ENCODE peak calls at places on chromosome 1, in four cellular contexts. One of them, this sample, is unnamed.
A peak's percentile ranks its signal among the peaks of the same experiment; 100 is the strongest.

GRCh38 chr1:236753554-236753953 is 41.5 kb upstream of the MTR start:
- DNase-seq in ascending aorta: no peak
- DNase-seq in K562: peak; percentile 52
- DNase-seq in NT2/D1: peak; percentile 76
- DNase-seq in this sample: no peak

GRCh38 chr1:1623181-1623630 is 7.9 kb downstream of the MIB2 start:
- DNase-seq in ascending aorta: no peak
- DNase-seq in K562: no peak
- DNase-seq in NT2/D1: no peak
- DNase-seq in this sample: peak; percentile 54

GRCh38 chr1:88890790-88891317 is 513 bp downstream of the GTF2B start:
- DNase-seq in ascending aorta: no peak
- DNase-seq in K562: peak; percentile 9
- DNase-seq in NT2/D1: no peak
- DNase-seq in this sample: no peak

GRCh38 chr1:65605621-65606020 is 185.2 kb downstream of the LEPR start:
- DNase-seq in ascending aorta: no peak
- DNase-seq in NT2/D1: no peak
- DNase-seq in K562: no peak
- DNase-seq in this sample: no peak

GRCh38 chr1:82927753-82928152 is 1071.2 kb downstream of the TTLL7 start:
- DNase-seq in ascending aorta: no peak
- DNase-seq in NT2/D1: peak; percentile 6
- DNase-seq in K562: no peak
- DNase-seq in this sample: no peak

GRCh38 chr1:204566583-204566955 is 50.4 kb downstream of the MDM4 start:
- DNase-seq in ascending aorta: no peak
- DNase-seq in NT2/D1: no peak
- DNase-seq in K562: no peak
- DNase-seq in this sample: no peak

GRCh38 chr1:221344693-221345092 is 397.2 kb downstream of the DUSP10 start:
- DNase-seq in K562: no peak
- DNase-seq in NT2/D1: no peak
- DNase-seq in ascending aorta: no peak
- DNase-seq in this sample: no peak

GRCh38 chr1:94926365-94926914 is 470 bp downstream of the CNN3 start:
- DNase-seq in ascending aorta: no peak
- DNase-seq in NT2/D1: no peak
- DNase-seq in K562: no peak
- DNase-seq in this sample: peak; percentile 69

GRCh38 chr1:245937316-245938045 is 569.6 kb downstream of the SMYD3 start:
- DNase-seq in ascending aorta: no peak
- DNase-seq in NT2/D1: no peak
- DNase-seq in K562: no peak
- DNase-seq in this sample: no peak

GRCh38 chr1:229231754-229232119 is 39.2 kb upstream of the RAB4A start:
- DNase-seq in ascending aorta: no peak
- DNase-seq in NT2/D1: no peak
- DNase-seq in K562: no peak
- DNase-seq in this sample: no peak

GRCh38 chr1:231214918-231215675 is 25.9 kb upstream of the GNPAT start:
- DNase-seq in NT2/D1: no peak
- DNase-seq in K562: no peak
- DNase-seq in ascending aorta: no peak
- DNase-seq in this sample: no peak

GRCh38 chr1:10338047-10338446 is 60.8 kb upstream of the PGD start:
- DNase-seq in NT2/D1: no peak
- DNase-seq in ascending aorta: no peak
- DNase-seq in K562: peak; percentile 63
- DNase-seq in this sample: peak; percentile 64

GRCh38 chr1:110746644-110747259 is 72.0 kb upstream of the KCNA3 start:
- DNase-seq in ascending aorta: no peak
- DNase-seq in NT2/D1: peak; percentile 58
- DNase-seq in K562: peak; percentile 49
- DNase-seq in this sample: no peak

GRCh38 chr1:19395678-19396192 is 83.6 kb downstream of the SLC66A1 start:
- DNase-seq in ascending aorta: no peak
- DNase-seq in NT2/D1: no peak
- DNase-seq in K562: no peak
- DNase-seq in this sample: no peak

GRCh38 chr1:36773827-36774541 is 260.3 kb downstream of the GRIK3 start:
- DNase-seq in ascending aorta: no peak
- DNase-seq in NT2/D1: no peak
- DNase-seq in K562: no peak
- DNase-seq in this sample: no peak

GRCh38 chr1:1614204-1614953 is 921 bp upstream of the MIB2 start:
- DNase-seq in K562: peak; percentile 82
- DNase-seq in ascending aorta: no peak
- DNase-seq in NT2/D1: no peak
- DNase-seq in this sample: peak; percentile 54

GRCh38 chr1:178310685-178311105 is 186.1 kb downstream of the CLEC20A start:
- DNase-seq in ascending aorta: no peak
- DNase-seq in NT2/D1: no peak
- DNase-seq in K562: peak; percentile 52
- DNase-seq in this sample: no peak

GRCh38 chr1:185315364-185316108 is 1.5 kb downstream of the IVNS1ABP start:
- DNase-seq in NT2/D1: no peak
- DNase-seq in K562: no peak
- DNase-seq in ascending aorta: no peak
- DNase-seq in this sample: no peak

GRCh38 chr1:22711591-22712501 is 1.2 kb downstream of the EPHB2 start:
- DNase-seq in K562: no peak
- DNase-seq in NT2/D1: no peak
- DNase-seq in ascending aorta: no peak
- DNase-seq in this sample: no peak

GRCh38 chr1:76144233-76144632 is 69.7 kb downstream of the ST6GALNAC3 start:
- DNase-seq in ascending aorta: no peak
- DNase-seq in K562: no peak
- DNase-seq in NT2/D1: no peak
- DNase-seq in this sample: no peak

GRCh38 chr1:178352790-178353416 is 143.9 kb downstream of the CLEC20A start:
- DNase-seq in NT2/D1: no peak
- DNase-seq in ascending aorta: no peak
- DNase-seq in K562: no peak
- DNase-seq in this sample: no peak

GRCh38 chr1:82762829-82763532 is 962.2 kb downstream of the ADGRL2 start:
- DNase-seq in ascending aorta: no peak
- DNase-seq in K562: no peak
- DNase-seq in NT2/D1: no peak
- DNase-seq in this sample: no peak

GRCh38 chr1:231485029-231485784 is 43.3 kb upstream of the TSNAX start:
- DNase-seq in K562: no peak
- DNase-seq in ascending aorta: no peak
- DNase-seq in NT2/D1: no peak
- DNase-seq in this sample: no peak

GRCh38 chr1:29457496-29458368 is 221.4 kb downstream of the PTPRU start:
- DNase-seq in K562: no peak
- DNase-seq in NT2/D1: no peak
- DNase-seq in ascending aorta: no peak
- DNase-seq in this sample: no peak

GRCh38 chr1:41539416-41539800 is 54.9 kb upstream of the EDN2 start:
- DNase-seq in K562: no peak
- DNase-seq in ascending aorta: no peak
- DNase-seq in NT2/D1: no peak
- DNase-seq in this sample: no peak

GRCh38 chr1:235758931-235759330 is 107.8 kb downstream of the LYST start:
- DNase-seq in NT2/D1: no peak
- DNase-seq in K562: no peak
- DNase-seq in ascending aorta: no peak
- DNase-seq in this sample: no peak

GRCh38 chr1:65429806-65430205 is 9.3 kb downstream of the LEPR start:
- DNase-seq in NT2/D1: no peak
- DNase-seq in ascending aorta: no peak
- DNase-seq in K562: no peak
- DNase-seq in this sample: no peak

GRCh38 chr1:215002471-215002870 is 80.1 kb upstream of the KCNK2 start:
- DNase-seq in K562: no peak
- DNase-seq in ascending aorta: no peak
- DNase-seq in NT2/D1: no peak
- DNase-seq in this sample: no peak

GRCh38 chr1:72623299-72623708 is 341.0 kb upstream of the NEGR1 start:
- DNase-seq in ascending aorta: no peak
- DNase-seq in NT2/D1: peak; percentile 38
- DNase-seq in K562: no peak
- DNase-seq in this sample: no peak

GRCh38 chr1:110224240-110224995 is 14.3 kb downstream of the KCNC4 start:
- DNase-seq in ascending aorta: no peak
- DNase-seq in NT2/D1: no peak
- DNase-seq in K562: no peak
- DNase-seq in this sample: no peak

GRCh38 chr1:28246427-28246832 is 10.5 kb downstream of the ATP5IF1 start:
- DNase-seq in NT2/D1: no peak
- DNase-seq in K562: no peak
- DNase-seq in ascending aorta: no peak
- DNase-seq in this sample: no peak

GRCh38 chr1:75614455-75615379 is 3.8 kb upstream of the SLC44A5 start:
- DNase-seq in K562: peak; percentile 62
- DNase-seq in ascending aorta: no peak
- DNase-seq in NT2/D1: peak; percentile 75
- DNase-seq in this sample: peak; percentile 39

GRCh38 chr1:113605099-113605498 is 154.2 kb downstream of the PHTF1 start:
- DNase-seq in K562: no peak
- DNase-seq in ascending aorta: no peak
- DNase-seq in NT2/D1: no peak
- DNase-seq in this sample: no peak

GRCh38 chr1:109579044-109579443 is 30.6 kb downstream of the GNAI3 start:
- DNase-seq in NT2/D1: no peak
- DNase-seq in K562: no peak
- DNase-seq in ascending aorta: no peak
- DNase-seq in this sample: no peak

GRCh38 chr1:193338194-193338593 is 151.8 kb upstream of the B3GALT2 start:
- DNase-seq in NT2/D1: no peak
- DNase-seq in ascending aorta: no peak
- DNase-seq in K562: no peak
- DNase-seq in this sample: no peak

GRCh38 chr1:55204997-55205396 is 10.2 kb downstream of the USP24 start:
- DNase-seq in ascending aorta: no peak
- DNase-seq in NT2/D1: no peak
- DNase-seq in K562: peak; percentile 57
- DNase-seq in this sample: no peak

GRCh38 chr1:185567006-185567405 is 167.2 kb upstream of the HMCN1 start:
- DNase-seq in NT2/D1: no peak
- DNase-seq in K562: no peak
- DNase-seq in ascending aorta: no peak
- DNase-seq in this sample: no peak

GRCh38 chr1:202085682-202086373 is 36.9 kb upstream of the GPR37L1 start:
- DNase-seq in NT2/D1: peak; percentile 92
- DNase-seq in ascending aorta: no peak
- DNase-seq in K562: peak; percentile 9
- DNase-seq in this sample: no peak

GRCh38 chr1:7387053-7387861 is 383.8 kb upstream of the VAMP3 start:
- DNase-seq in NT2/D1: no peak
- DNase-seq in K562: no peak
- DNase-seq in ascending aorta: no peak
- DNase-seq in this sample: no peak

GRCh38 chr1:62437273-62437945 is 560 bp downstream of the USP1 start:
- DNase-seq in K562: peak; percentile 41
- DNase-seq in ascending aorta: no peak
- DNase-seq in NT2/D1: peak; percentile 15
- DNase-seq in this sample: no peak

DNA sequence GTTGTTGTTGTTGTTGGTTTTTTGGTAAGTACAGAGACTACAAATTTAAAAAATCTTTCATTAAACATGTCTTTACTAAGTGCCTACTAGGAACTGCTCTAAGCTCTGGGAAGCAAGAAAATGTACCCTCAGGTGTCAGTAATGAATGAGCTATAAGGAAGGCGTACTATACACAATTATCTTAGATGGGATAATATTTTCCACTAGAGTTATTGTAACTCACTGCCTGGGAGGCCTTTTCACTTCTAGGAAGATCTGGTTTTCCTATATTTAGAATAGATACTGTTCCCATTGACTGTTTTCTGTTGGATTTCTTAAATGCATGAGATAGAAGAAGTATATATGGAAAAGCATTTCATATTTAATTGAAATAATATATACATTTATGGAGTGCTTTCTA is 19.6 kb downstream of the CLIC4 start:
- DNase-seq in NT2/D1: no peak
- DNase-seq in K562: no peak
- DNase-seq in ascending aorta: no peak
- DNase-seq in this sample: no peak
- H3K4me1 ChIP-seq in NT2/D1: no peaks in the 10 kb centered on the region
- H3K4me1 ChIP-seq in K562: peaks cover 21% of the 10 kb centered on the region
- H3K4me1 ChIP-seq in ascending aorta: peaks cover 78% of the 10 kb centered on the region
- H3K4me1 ChIP-seq in this sample: peaks cover 7% of the 10 kb centered on the region

DNA sequence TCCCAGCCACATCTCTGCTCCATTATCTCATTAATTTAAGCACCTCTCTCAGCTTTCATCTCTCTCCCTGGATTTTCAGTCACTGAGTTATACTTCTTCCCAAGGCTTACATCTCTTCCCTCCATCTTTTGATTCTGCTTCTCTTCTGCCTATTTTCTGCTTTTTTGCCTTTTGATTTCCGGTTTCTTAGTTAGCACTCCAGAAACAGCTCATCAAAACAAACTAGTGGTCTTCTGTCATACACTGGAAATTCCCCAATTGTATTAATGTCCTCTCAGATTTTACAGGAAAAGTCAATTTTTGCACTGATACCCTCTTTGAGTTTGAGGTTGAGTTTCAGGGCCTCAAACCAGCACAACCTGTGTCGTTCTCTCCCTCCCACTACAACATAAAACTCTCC is 1.5 kb downstream of the LCE3E start:
- DNase-seq in K562: no peak
- DNase-seq in ascending aorta: no peak
- DNase-seq in NT2/D1: no peak
- DNase-seq in this sample: no peak
- H3K9me3 ChIP-seq in K562: no peaks in the 10 kb centered on the region
- H3K9me3 ChIP-seq in ascending aorta: peaks cover 5% of the 10 kb centered on the region
- H3K9me3 ChIP-seq in NT2/D1: peaks cover 15% of the 10 kb centered on the region
- H3K9me3 ChIP-seq in this sample: peaks cover 11% of the 10 kb centered on the region

GRCh38 chr1:116694524-116694923 is 27.0 kb upstream of the IGSF3 start:
- DNase-seq in NT2/D1: no peak
- DNase-seq in K562: no peak
- DNase-seq in ascending aorta: no peak
- DNase-seq in this sample: peak; percentile 24
- H3K4me1 ChIP-seq in NT2/D1: peaks cover 5% of the 10 kb centered on the region
- H3K4me1 ChIP-seq in K562: peaks cover 27% of the 10 kb centered on the region
- H3K4me1 ChIP-seq in ascending aorta: no peaks in the 10 kb centered on the region
- H3K4me1 ChIP-seq in this sample: no peaks in the 10 kb centered on the region

GRCh38 chr1:147162093-147162492 is 10.2 kb downstream of the PRKAB2 start:
- DNase-seq in NT2/D1: no peak
- DNase-seq in ascending aorta: no peak
- DNase-seq in K562: no peak
- DNase-seq in this sample: no peak
- H3K9me3 ChIP-seq in NT2/D1: no peaks in the 10 kb centered on the region
- H3K9me3 ChIP-seq in ascending aorta: no peaks in the 10 kb centered on the region
- H3K9me3 ChIP-seq in K562: no peaks in the 10 kb centered on the region
- H3K9me3 ChIP-seq in this sample: no peaks in the 10 kb centered on the region

GRCh38 chr1:8629241-8630091 is 188.0 kb downstream of the RERE start:
- DNase-seq in K562: no peak
- DNase-seq in ascending aorta: no peak
- DNase-seq in NT2/D1: no peak
- DNase-seq in this sample: no peak
- H3K4me1 ChIP-seq in K562: peaks cover 7% of the 10 kb centered on the region
- H3K4me1 ChIP-seq in ascending aorta: peaks cover 8% of the 10 kb centered on the region
- H3K4me1 ChIP-seq in NT2/D1: no peaks in the 10 kb centered on the region
- H3K4me1 ChIP-seq in this sample: peaks cover 41% of the 10 kb centered on the region